ENCODE peak calls at places on chromosomes 7 and 10, in nine cellular contexts. One of them, this sample, is unnamed.

GRCh38 chr10:107160866-107161265 is 3.6 kb downstream of the SORCS1 start:
- DNase-seq in activated CD4-positive, alpha-beta T cell treated with anti-CD3 and anti-CD28 coated beads, Interleukin-2, amount 50 U/mL, for 24 hours: no peak
- DNase-seq in NCI-H446 treated with DMSO at 0.1 percent for 48 hours: no peak
- DNase-seq in body of pancreas: no peak
- DNase-seq in tibial artery: no peak
- DNase-seq in T-cell: no peak
- DNase-seq in EH: no peak
- DNase-seq in activated T-helper 1 cell treated with anti-CD3 and anti-CD28 coated beads, Interleukin-12 subunit alpha, Interleukin-12 subunit beta, Interleukin-2, Interleukin-4 antibody, amounts not matched to agents 30 ng/mL and 10 ng/mL and 1 ng/mL, durations not matched to agents 14 hours and 24 hours and 36 hours: no peak
- DNase-seq in KG1: no peak
- DNase-seq in this sample: no peak

GRCh38 chr7:81574723-81575326 is 195.0 kb downstream of the HGF start:
- DNase-seq in activated CD4-positive, alpha-beta T cell treated with anti-CD3 and anti-CD28 coated beads, Interleukin-2, amount 50 U/mL, for 24 hours: no peak
- DNase-seq in NCI-H446 treated with DMSO at 0.1 percent for 48 hours: no peak
- DNase-seq in body of pancreas: no peak
- DNase-seq in tibial artery: no peak
- DNase-seq in T-cell: no peak
- DNase-seq in EH: peak
- DNase-seq in activated T-helper 1 cell treated with anti-CD3 and anti-CD28 coated beads, Interleukin-12 subunit alpha, Interleukin-12 subunit beta, Interleukin-2, Interleukin-4 antibody, amounts not matched to agents 30 ng/mL and 10 ng/mL and 1 ng/mL, durations not matched to agents 14 hours and 24 hours and 36 hours: no peak
- DNase-seq in KG1: no peak
- DNase-seq in this sample: peak

GRCh38 chr10:62640386-62640785 is 164.1 kb upstream of the ADO start:
- DNase-seq in activated CD4-positive, alpha-beta T cell treated with anti-CD3 and anti-CD28 coated beads, Interleukin-2, amount 50 U/mL, for 24 hours: no peak
- DNase-seq in NCI-H446 treated with DMSO at 0.1 percent for 48 hours: no peak
- DNase-seq in body of pancreas: no peak
- DNase-seq in tibial artery: no peak
- DNase-seq in T-cell: no peak
- DNase-seq in EH: peak
- DNase-seq in activated T-helper 1 cell treated with anti-CD3 and anti-CD28 coated beads, Interleukin-12 subunit alpha, Interleukin-12 subunit beta, Interleukin-2, Interleukin-4 antibody, amounts not matched to agents 30 ng/mL and 10 ng/mL and 1 ng/mL, durations not matched to agents 14 hours and 24 hours and 36 hours: no peak
- DNase-seq in KG1: no peak
- DNase-seq in this sample: no peak

GRCh38 chr10:96556003-96556402 is 30.8 kb downstream of the TM9SF3 start:
- DNase-seq in activated CD4-positive, alpha-beta T cell treated with anti-CD3 and anti-CD28 coated beads, Interleukin-2, amount 50 U/mL, for 24 hours: no peak
- DNase-seq in NCI-H446 treated with DMSO at 0.1 percent for 48 hours: no peak
- DNase-seq in body of pancreas: no peak
- DNase-seq in tibial artery: no peak
- DNase-seq in T-cell: no peak
- DNase-seq in EH: peak
- DNase-seq in activated T-helper 1 cell treated with anti-CD3 and anti-CD28 coated beads, Interleukin-12 subunit alpha, Interleukin-12 subunit beta, Interleukin-2, Interleukin-4 antibody, amounts not matched to agents 30 ng/mL and 10 ng/mL and 1 ng/mL, durations not matched to agents 14 hours and 24 hours and 36 hours: no peak
- DNase-seq in KG1: no peak
- DNase-seq in this sample: no peak

GRCh38 chr10:68560916-68561691 is 967 bp downstream of the TET1 start:
- DNase-seq in activated CD4-positive, alpha-beta T cell treated with anti-CD3 and anti-CD28 coated beads, Interleukin-2, amount 50 U/mL, for 24 hours: no peak
- DNase-seq in NCI-H446 treated with DMSO at 0.1 percent for 48 hours: no peak
- DNase-seq in body of pancreas: peak
- DNase-seq in tibial artery: peak
- DNase-seq in T-cell: no peak
- DNase-seq in EH: peak
- DNase-seq in activated T-helper 1 cell treated with anti-CD3 and anti-CD28 coated beads, Interleukin-12 subunit alpha, Interleukin-12 subunit beta, Interleukin-2, Interleukin-4 antibody, amounts not matched to agents 30 ng/mL and 10 ng/mL and 1 ng/mL, durations not matched to agents 14 hours and 24 hours and 36 hours: no peak
- DNase-seq in KG1: no peak
- DNase-seq in this sample: no peak

GRCh38 chr10:13717936-13718772 is 131.4 kb downstream of the PRPF18 start:
- DNase-seq in activated CD4-positive, alpha-beta T cell treated with anti-CD3 and anti-CD28 coated beads, Interleukin-2, amount 50 U/mL, for 24 hours: no peak
- DNase-seq in NCI-H446 treated with DMSO at 0.1 percent for 48 hours: peak
- DNase-seq in body of pancreas: peak
- DNase-seq in tibial artery: peak
- DNase-seq in T-cell: peak
- DNase-seq in EH: peak
- DNase-seq in activated T-helper 1 cell treated with anti-CD3 and anti-CD28 coated beads, Interleukin-12 subunit alpha, Interleukin-12 subunit beta, Interleukin-2, Interleukin-4 antibody, amounts not matched to agents 30 ng/mL and 10 ng/mL and 1 ng/mL, durations not matched to agents 14 hours and 24 hours and 36 hours: no peak
- DNase-seq in KG1: peak
- DNase-seq in this sample: no peak

GRCh38 chr10:122054046-122055025 is 65.4 kb downstream of the TACC2 start:
- DNase-seq in activated CD4-positive, alpha-beta T cell treated with anti-CD3 and anti-CD28 coated beads, Interleukin-2, amount 50 U/mL, for 24 hours: no peak
- DNase-seq in NCI-H446 treated with DMSO at 0.1 percent for 48 hours: no peak
- DNase-seq in body of pancreas: peak
- DNase-seq in tibial artery: peak
- DNase-seq in T-cell: no peak
- DNase-seq in EH: peak
- DNase-seq in activated T-helper 1 cell treated with anti-CD3 and anti-CD28 coated beads, Interleukin-12 subunit alpha, Interleukin-12 subunit beta, Interleukin-2, Interleukin-4 antibody, amounts not matched to agents 30 ng/mL and 10 ng/mL and 1 ng/mL, durations not matched to agents 14 hours and 24 hours and 36 hours: no peak
- DNase-seq in KG1: no peak
- DNase-seq in this sample: no peak

GRCh38 chr7:82624337-82624736 is 180.8 kb upstream of the CACNA2D1 start:
- DNase-seq in activated CD4-positive, alpha-beta T cell treated with anti-CD3 and anti-CD28 coated beads, Interleukin-2, amount 50 U/mL, for 24 hours: no peak
- DNase-seq in NCI-H446 treated with DMSO at 0.1 percent for 48 hours: no peak
- DNase-seq in body of pancreas: no peak
- DNase-seq in tibial artery: no peak
- DNase-seq in T-cell: no peak
- DNase-seq in EH: peak
- DNase-seq in activated T-helper 1 cell treated with anti-CD3 and anti-CD28 coated beads, Interleukin-12 subunit alpha, Interleukin-12 subunit beta, Interleukin-2, Interleukin-4 antibody, amounts not matched to agents 30 ng/mL and 10 ng/mL and 1 ng/mL, durations not matched to agents 14 hours and 24 hours and 36 hours: no peak
- DNase-seq in KG1: no peak
- DNase-seq in this sample: peak

GRCh38 chr7:55192718-55193117 is 172.4 kb upstream of the LANCL2 start:
- DNase-seq in activated CD4-positive, alpha-beta T cell treated with anti-CD3 and anti-CD28 coated beads, Interleukin-2, amount 50 U/mL, for 24 hours: no peak
- DNase-seq in NCI-H446 treated with DMSO at 0.1 percent for 48 hours: no peak
- DNase-seq in body of pancreas: no peak
- DNase-seq in tibial artery: no peak
- DNase-seq in T-cell: no peak
- DNase-seq in EH: peak
- DNase-seq in activated T-helper 1 cell treated with anti-CD3 and anti-CD28 coated beads, Interleukin-12 subunit alpha, Interleukin-12 subunit beta, Interleukin-2, Interleukin-4 antibody, amounts not matched to agents 30 ng/mL and 10 ng/mL and 1 ng/mL, durations not matched to agents 14 hours and 24 hours and 36 hours: no peak
- DNase-seq in KG1: no peak
- DNase-seq in this sample: peak

GRCh38 chr10:23413629-23414089 is 25.2 kb upstream of the OTUD1 start:
- DNase-seq in activated CD4-positive, alpha-beta T cell treated with anti-CD3 and anti-CD28 coated beads, Interleukin-2, amount 50 U/mL, for 24 hours: no peak
- DNase-seq in NCI-H446 treated with DMSO at 0.1 percent for 48 hours: no peak
- DNase-seq in body of pancreas: no peak
- DNase-seq in tibial artery: no peak
- DNase-seq in T-cell: no peak
- DNase-seq in EH: no peak
- DNase-seq in activated T-helper 1 cell treated with anti-CD3 and anti-CD28 coated beads, Interleukin-12 subunit alpha, Interleukin-12 subunit beta, Interleukin-2, Interleukin-4 antibody, amounts not matched to agents 30 ng/mL and 10 ng/mL and 1 ng/mL, durations not matched to agents 14 hours and 24 hours and 36 hours: no peak
- DNase-seq in KG1: no peak
- DNase-seq in this sample: no peak